ENCODE peak calls at places on chromosomes 7 and 10, in five cellular contexts. L is transverse colon, H is ovary, T is heart left ventricle, D is testis. B is an unnamed sample. For H3K27me3, the result is how much of the 10 kb centered on the place peaks cover.

GRCh38 chr7:97844036-97844435 is 28.2 kb downstream of the ASNS start:
- DNase-seq in L (no peak), H (no peak), T (no peak), D (no peak), B (no peak)

GRCh38 chr7:33072471-33072870 is 9.9 kb upstream of the NT5C3A start:
- DNase-seq in L (no peak), H (no peak), T (peak), D (no peak), B (no peak)

GRCh38 chr7:41977165-41977651 is 259.8 kb downstream of the GLI3 start:
- DNase-seq in L (no peak), H (no peak), T (peak), D (peak), B (peak)

GRCh38 chr7:147670759-147671158 is 919.8 kb upstream of the C7orf33 start:
- DNase-seq in L (no peak), H (no peak), T (no peak), D (no peak), B (no peak)

GRCh38 chr7:105257338-105257737 is 131.4 kb downstream of the SRPK2 start:
- DNase-seq in L (no peak), H (no peak), T (no peak), D (no peak), B (no peak)

GRCh38 chr10:51709324-51709972 is 10.1 kb upstream of the CSTF2T start:
- DNase-seq in L (no peak), H (no peak), T (no peak), D (no peak), B (no peak)

GRCh38 chr7:34155225-34155908 is 250.0 kb downstream of the BMPER start:
- DNase-seq in L (no peak), H (no peak), T (no peak), D (no peak), B (no peak)

GRCh38 chr10:59654007-59654406 is 55.6 kb downstream of the SLC16A9 start:
- DNase-seq in L (no peak), H (no peak), T (no peak), D (no peak), B (no peak)

GRCh38 chr7:44151679-44152355 is 10.7 kb upstream of the MYL7 start:
- DNase-seq in L (no peak), H (no peak), T (no peak), D (no peak), B (no peak)

GRCh38 chr10:34538291-34538829 is 276.7 kb downstream of the PARD3 start:
- DNase-seq in L (no peak), H (no peak), T (no peak), D (peak), B (peak)

GRCh38 chr10:16905304-16905703 is 88.1 kb upstream of the RSU1 start:
- DNase-seq in L (no peak), H (no peak), T (no peak), D (no peak), B (no peak)

GRCh38 chr7:94396044-94396443 is 1.3 kb downstream of the COL1A2 start:
- DNase-seq in L (no peak), H (no peak), T (no peak), D (peak), B (no peak)

GRCh38 chr7:92717982-92718716 is 118.2 kb downstream of the CDK6 start:
- DNase-seq in L (peak), H (no peak), T (peak), D (no peak), B (peak)

GRCh38 chr7:45973725-45974532 is 52.9 kb upstream of the IGFBP3 start:
- DNase-seq in L (no peak), H (no peak), T (no peak), D (peak), B (no peak)

GRCh38 chr7:1172666-1173523 is 12.9 kb upstream of the ZFAND2A start:
- DNase-seq in L (no peak), H (no peak), T (no peak), D (no peak), B (no peak)

GRCh38 chr10:95121904-95122303 is 52.6 kb upstream of the CYP2C8 start:
- DNase-seq in L (no peak), H (no peak), T (no peak), D (no peak), B (no peak)

GRCh38 chr7:20172736-20173334 is 44.3 kb downstream of the MACC1 start:
- DNase-seq in L (peak), H (peak), T (no peak), D (peak), B (peak)

GRCh38 chr10:8056891-8057331 is 2.4 kb downstream of the GATA3 start:
- DNase-seq in L (no peak), H (no peak), T (no peak), D (no peak), B (no peak)

DNA sequence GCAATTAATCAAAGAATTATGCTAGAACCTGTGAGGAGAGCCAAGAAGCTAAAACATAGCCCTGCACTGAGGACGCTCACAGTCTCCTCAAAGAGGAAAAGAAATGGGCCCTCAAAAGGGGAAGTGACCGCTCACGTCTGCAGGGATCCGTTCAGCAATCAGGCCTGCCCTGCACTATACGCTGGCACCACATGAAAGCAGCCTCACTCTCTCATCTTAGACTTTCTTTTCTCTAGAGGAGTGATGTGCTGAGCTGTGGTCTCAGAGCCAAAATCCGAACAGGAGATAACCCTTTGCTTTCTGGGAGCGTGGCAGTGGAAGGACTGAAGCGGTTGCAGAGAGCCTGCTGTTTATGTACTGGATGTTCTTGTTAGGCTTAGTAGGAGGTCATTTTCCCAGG is 6.3 kb upstream of the IL2RA start:
- DNase-seq in L (peak), H (no peak), T (no peak), D (no peak), B (no peak)
- TF ChIP-seq POLR2A in L (no peak), H (no peak), T (no peak), D (no peak), B (no peak)

DNA sequence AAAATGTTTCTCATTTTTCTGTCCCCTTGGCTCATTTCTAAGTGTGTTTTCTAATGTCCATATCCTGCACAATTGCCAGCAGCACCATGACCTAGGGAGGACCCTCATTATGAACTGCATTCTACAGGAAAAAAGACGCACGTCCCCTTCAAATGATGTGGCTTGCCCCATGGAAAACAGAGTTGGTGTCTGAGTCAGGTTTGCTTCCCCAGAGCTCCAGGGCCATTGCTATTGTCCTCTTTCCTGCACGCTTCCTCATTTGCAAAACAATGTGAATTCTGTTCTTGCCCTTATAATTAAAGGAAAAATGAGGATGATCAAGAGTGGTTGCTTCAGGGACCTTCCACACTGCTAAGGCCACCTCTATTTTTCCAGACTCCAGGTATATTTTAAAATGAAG is 14.7 kb upstream of the ASB4 start:
- DNase-seq in L (no peak), H (no peak), T (no peak), D (no peak), B (no peak)
- H3K4me3 ChIP-seq in L (no peak), H (no peak), T (no peak), D (no peak), B (no peak)

GRCh38 chr7:69358163-69358821 is 240.0 kb upstream of the AUTS2 start:
- DNase-seq in L (no peak), H (no peak), T (no peak), D (no peak), B (no peak)

GRCh38 chr7:69363131-69363530 is 235.1 kb upstream of the AUTS2 start:
- DNase-seq in L (no peak), H (no peak), T (no peak), D (no peak), B (no peak)

GRCh38 chr7:69359003-69359555 is 239.2 kb upstream of the AUTS2 start:
- DNase-seq in L (no peak), H (no peak), T (no peak), D (no peak), B (no peak)

GRCh38 chr7:69364814-69365587 is 233.3 kb upstream of the AUTS2 start:
- DNase-seq in L (no peak), H (no peak), T (no peak), D (no peak), B (no peak)

DNA sequence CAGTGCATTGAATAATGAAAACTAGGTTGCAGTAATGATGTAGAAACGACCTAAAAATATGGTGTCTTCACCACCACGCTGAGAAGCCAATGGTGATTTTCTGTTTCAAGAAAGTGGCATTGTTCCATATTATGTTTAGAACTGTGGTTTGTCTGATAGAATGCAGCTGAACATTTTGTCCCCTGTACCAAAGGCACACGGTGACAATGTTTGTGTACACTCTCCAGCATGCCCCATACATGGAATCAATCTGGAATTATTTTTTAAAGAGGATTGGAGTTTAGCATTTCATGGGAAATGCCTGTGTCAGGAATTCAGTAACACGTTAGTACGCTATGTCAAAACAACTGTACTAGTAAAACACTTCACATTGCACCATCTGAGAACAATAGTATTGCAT is 237.4 kb upstream of the AUTS2 start:
- DNase-seq in L (no peak), H (no peak), T (no peak), D (no peak), B (no peak)
- H3K27me3 ChIP-seq in L (under half), H (under half), T (under half), D (under half), B (under half)

GRCh38 chr10:79070611-79071534 is 2.1 kb downstream of the ZMIZ1 start:
- DNase-seq in L (peak), H (peak), T (peak), D (peak), B (peak)
- TF ChIP-seq POLR2A in L (peak), H (peak), T (no peak), D (no peak), B (peak)

GRCh38 chr10:103676851-103677417 is 178.4 kb downstream of the SH3PXD2A start:
- DNase-seq in L (no peak), H (peak), T (peak), D (peak), B (no peak)
- H3K4me3 ChIP-seq in L (no peak), H (peak), T (no peak), D (no peak), B (no peak)

GRCh38 chr7:135327458-135327857 is 93.8 kb downstream of the STRA8 start:
- DNase-seq in L (no peak), H (no peak), T (no peak), D (no peak), B (no peak)

GRCh38 chr7:135326636-135327280 is 93.1 kb downstream of the STRA8 start:
- DNase-seq in L (no peak), H (no peak), T (no peak), D (no peak), B (no peak)

GRCh38 chr7:135330088-135330487 is 96.5 kb downstream of the STRA8 start:
- DNase-seq in L (no peak), H (no peak), T (no peak), D (no peak), B (no peak)

GRCh38 chr7:135328526-135328925 is 94.9 kb downstream of the STRA8 start:
- DNase-seq in L (no peak), H (no peak), T (no peak), D (no peak), B (no peak)

DNA sequence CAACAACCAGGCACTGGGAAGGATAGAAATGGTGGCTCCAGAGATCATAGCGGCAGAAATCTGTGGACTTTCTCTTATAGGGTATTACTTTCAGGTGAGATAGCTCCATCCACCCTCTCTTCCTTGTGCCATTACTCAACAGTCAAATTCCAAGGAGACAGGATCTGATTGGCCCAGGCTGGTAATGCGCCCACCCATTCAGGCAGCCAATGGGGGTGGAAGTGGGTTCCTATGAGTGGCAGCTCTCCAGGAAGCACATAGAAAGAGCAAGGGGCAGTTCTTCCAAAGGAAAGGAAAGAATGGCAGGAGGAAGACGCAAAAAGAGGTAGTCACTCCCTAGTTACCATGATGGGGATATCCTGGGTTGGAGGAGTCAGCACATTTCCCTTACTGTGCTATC is 94.4 kb downstream of the STRA8 start:
- DNase-seq in L (no peak), H (no peak), T (no peak), D (peak), B (no peak)
- H3K27me3 ChIP-seq in L (under half), H (under half), T (under half), D (under half), B (under half)